ENCODE peak calls at places on chromosome 21, in eight cellular contexts. O is Caco-2; I is heart left ventricle; Z is GM23248; H is CD8-positive, alpha-beta memory T cell; G is aorta; C is AG04450; J is esophagus squamous epithelium. P is an unnamed sample.

GRCh38 chr21:36696390-36696639 is 2.6 kb upstream of the SIM2 start:
- DNase-seq in O (no peak), I (no peak), Z (no peak), H (no peak), G (no peak), C (no peak), J (no peak), P (no peak)

GRCh38 chr21:25881524-25882376 is 147.0 kb downstream of the GABPA start:
- DNase-seq in O (peak; percentile 59), I (peak; percentile 81), Z (peak; percentile 67), H (peak; percentile 49), G (peak; percentile 72), C (peak; percentile 16), J (no peak), P (peak; percentile 77)

GRCh38 chr21:26148834-26149354 is 21.7 kb downstream of the APP start:
- DNase-seq in O (no peak), I (no peak), Z (peak; percentile 81), H (no peak), G (no peak), C (no peak), J (no peak), P (no peak)

GRCh38 chr21:38984982-38985422 is 179.3 kb downstream of the ETS2 start:
- DNase-seq in O (no peak), I (no peak), Z (peak; percentile 89), H (no peak), G (peak; percentile 62), C (no peak), J (no peak), P (no peak)

GRCh38 chr21:14559144-14559543 is 13.0 kb upstream of the SAMSN1 start:
- DNase-seq in O (no peak), I (no peak), Z (no peak), H (no peak), G (no peak), C (no peak), J (no peak), P (no peak)

GRCh38 chr21:14086553-14086952 is 124.2 kb downstream of the LIPI start:
- DNase-seq in O (no peak), I (no peak), Z (no peak), H (no peak), G (no peak), C (no peak), J (no peak), P (no peak)

GRCh38 chr21:31201144-31201543 is 142.9 kb downstream of the TIAM1 start:
- DNase-seq in O (no peak), I (no peak), Z (peak; percentile 38), H (no peak), G (no peak), C (no peak), J (no peak), P (no peak)

GRCh38 chr21:17128132-17128531 is 384.7 kb upstream of the CXADR start:
- DNase-seq in O (no peak), I (no peak), Z (no peak), H (no peak), G (no peak), C (no peak), J (no peak), P (no peak)

GRCh38 chr21:15718709-15719108 is 11.1 kb upstream of the USP25 start:
- DNase-seq in O (no peak), I (no peak), Z (no peak), H (no peak), G (no peak), C (no peak), J (no peak), P (no peak)

GRCh38 chr21:34180826-34181359 is 107.5 kb downstream of the MRPS6 start:
- DNase-seq in O (no peak), I (no peak), Z (no peak), H (no peak), G (no peak), C (no peak), J (no peak), P (no peak)

GRCh38 chr21:29309703-29310102 is 11.0 kb downstream of the BACH1 start:
- DNase-seq in O (no peak), I (no peak), Z (no peak), H (no peak), G (no peak), C (no peak), J (no peak), P (no peak)

GRCh38 chr21:39281853-39282252 is 31.6 kb downstream of the BRWD1 start:
- DNase-seq in O (no peak), I (no peak), Z (no peak), H (no peak), G (no peak), C (no peak), J (no peak), P (no peak)

GRCh38 chr21:33993286-33994231 is 78.0 kb upstream of the ATP5PO start:
- DNase-seq in O (peak; percentile 45), I (no peak), Z (no peak), H (no peak), G (peak; percentile 73), C (no peak), J (no peak), P (no peak)

GRCh38 chr21:38683222-38683621 is 122.5 kb upstream of the ETS2 start:
- DNase-seq in O (no peak), I (no peak), Z (peak; percentile 45), H (no peak), G (no peak), C (no peak), J (no peak), P (no peak)

GRCh38 chr21:41189147-41189538 is 21.2 kb downstream of the BACE2 start:
- DNase-seq in O (no peak), I (no peak), Z (no peak), H (no peak), G (no peak), C (no peak), J (no peak), P (no peak)
- H3K4me3 ChIP-seq in O (no peak overlapping the region), I (no peak overlapping the region), Z (no peak overlapping the region), H (no peak overlapping the region), G (no peak overlapping the region), C (no peak overlapping the region), J (no peak overlapping the region), P (no peak overlapping the region)

GRCh38 chr21:45322960-45323461 is 35.3 kb upstream of the POFUT2 start:
- DNase-seq in O (no peak), I (peak; percentile 60), Z (peak; percentile 72), H (no peak), G (peak; percentile 89), C (no peak), J (no peak), P (peak; percentile 75)
- H3K4me3 ChIP-seq in O (no peak overlapping the region), I (no peak overlapping the region), Z (no peak overlapping the region), H (no peak overlapping the region), G (no peak overlapping the region), C (no peak overlapping the region), J (no peak overlapping the region), P (no peak overlapping the region)

GRCh38 chr21:45405271-45405818 is 380 bp downstream of the COL18A1 start:
- DNase-seq in O (no peak), I (peak; percentile 80), Z (peak; percentile 57), H (no peak), G (peak; percentile 67), C (no peak), J (no peak), P (peak; percentile 62)
- H3K4me3 ChIP-seq in O (peak overlapping the region; percentile 61), I (peak overlapping the region; percentile 67), Z (peak overlapping the region; percentile 66), H (no peak overlapping the region), G (peak overlapping the region; percentile 94), C (peak overlapping the region; percentile 62), J (peak overlapping the region; percentile 67), P (peak overlapping the region; percentile 46)

GRCh38 chr21:32768530-32768929 is 3.0 kb downstream of the PAXBP1 start:
- DNase-seq in O (no peak), I (no peak), Z (no peak), H (no peak), G (no peak), C (no peak), J (no peak), P (no peak)
- H3K4me3 ChIP-seq in O (no peak overlapping the region), I (no peak overlapping the region), Z (peak overlapping the region; percentile 80), H (no peak overlapping the region), G (no peak overlapping the region), C (no peak overlapping the region), J (no peak overlapping the region), P (no peak overlapping the region)

GRCh38 chr21:42515708-42516502 is 2.3 kb downstream of the SLC37A1 start:
- DNase-seq in O (no peak), I (no peak), Z (peak; percentile 6), H (no peak), G (no peak), C (no peak), J (no peak), P (peak; percentile 40)
- H3K4me3 ChIP-seq in O (no peak overlapping the region), I (peak overlapping the region; percentile 88), Z (no peak overlapping the region), H (peak overlapping the region; percentile 47), G (no peak overlapping the region), C (no peak overlapping the region), J (peak overlapping the region; percentile 92), P (no peak overlapping the region)

GRCh38 chr21:45874716-45875415 is 106.7 kb upstream of the COL6A1 start:
- DNase-seq in O (peak; percentile 66), I (no peak), Z (peak; percentile 98), H (no peak), G (peak; percentile 56), C (peak; percentile 95), J (no peak), P (no peak)
- H3K4me3 ChIP-seq in O (peak overlapping the region; percentile 13), I (no peak overlapping the region), Z (peak overlapping the region; percentile 60), H (no peak overlapping the region), G (no peak overlapping the region), C (peak overlapping the region; percentile 48), J (no peak overlapping the region), P (no peak overlapping the region)

GRCh38 chr21:45086342-45086958 is 12.1 kb downstream of the ADARB1 start:
- DNase-seq in O (no peak), I (no peak), Z (no peak), H (no peak), G (no peak), C (no peak), J (no peak), P (no peak)

GRCh38 chr21:45088729-45089128 is 14.3 kb downstream of the ADARB1 start:
- DNase-seq in O (no peak), I (no peak), Z (peak; percentile 29), H (no peak), G (no peak), C (no peak), J (no peak), P (no peak)

GRCh38 chr21:45085700-45086099 is 11.3 kb downstream of the ADARB1 start:
- DNase-seq in O (no peak), I (no peak), Z (no peak), H (no peak), G (no peak), C (no peak), J (no peak), P (no peak)

GRCh38 chr21:45088116-45088515 is 13.7 kb downstream of the ADARB1 start:
- DNase-seq in O (no peak), I (no peak), Z (no peak), H (no peak), G (no peak), C (no peak), J (no peak), P (no peak)

DNA sequence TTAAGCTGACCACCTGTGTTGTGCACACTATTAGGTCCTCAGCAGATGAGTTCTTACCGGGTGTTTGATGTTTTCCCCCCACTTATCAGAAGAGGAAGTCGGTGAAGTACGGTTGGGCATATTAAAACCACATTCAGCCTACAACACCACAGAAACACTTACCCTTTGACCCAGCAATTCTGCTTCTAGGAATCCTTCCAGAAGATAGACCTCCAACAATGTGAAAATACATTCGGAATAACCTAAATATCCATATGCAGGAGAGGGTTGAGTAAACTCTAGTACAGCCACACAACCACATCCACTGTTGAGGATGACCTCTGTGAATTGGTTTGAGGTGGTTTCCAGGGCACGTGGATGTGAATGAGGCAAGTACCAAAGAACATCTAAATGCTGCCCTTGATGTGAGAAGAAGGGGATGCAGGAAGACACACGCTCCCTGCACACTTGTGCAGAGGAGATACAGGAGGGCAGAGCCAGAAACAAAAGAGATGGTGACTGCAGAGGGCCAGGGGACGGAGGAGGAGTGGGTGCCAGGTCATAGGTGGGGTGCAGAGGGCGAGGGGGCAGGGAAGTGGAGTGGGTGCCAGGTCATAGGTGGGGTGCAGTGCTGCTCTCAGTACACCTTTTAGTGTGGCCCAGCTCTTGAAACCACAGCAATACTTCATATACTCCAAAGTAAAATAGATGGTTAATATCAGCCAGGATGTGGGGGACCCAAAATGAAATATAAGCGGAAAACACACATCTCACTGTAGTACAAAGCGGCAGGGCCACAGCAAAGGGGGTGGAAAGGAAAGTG is 12.8 kb downstream of the ADARB1 start:
- DNase-seq in O (no peak), I (no peak), Z (no peak), H (no peak), G (no peak), C (no peak), J (no peak), P (no peak)
- H3K4me3 ChIP-seq in O (no peak overlapping the region), I (no peak overlapping the region), Z (no peak overlapping the region), H (peak overlapping the region; percentile 4), G (no peak overlapping the region), C (no peak overlapping the region), J (no peak overlapping the region), P (no peak overlapping the region)